ENCODE peak calls at places on chromosomes 11 and 22, in eight cellular contexts. H is fibroblast of lung, P is H9, B is A549, W is BE2C, J is thyroid gland, T is sigmoid colon, U is tibial artery. O is an unnamed sample.

GRCh38 chr22:40491990-40492631 is 121.7 kb downstream of the SGSM3 start:
- DNase-seq in H (peak; percentile 72), P (no peak), B (no peak), W (no peak), J (no peak), T (no peak), U (no peak), O (peak; percentile 83)

GRCh38 chr11:71304491-71304890 is 52.1 kb upstream of the SHANK2 start:
- DNase-seq in H (no peak), P (no peak), B (no peak), W (no peak), J (no peak), T (peak; percentile 5), U (no peak), O (no peak)

GRCh38 chr22:26414347-26414746 is 14.7 kb upstream of the ASPHD2 start:
- DNase-seq in H (no peak), P (no peak), B (no peak), W (no peak), J (no peak), T (no peak), U (no peak), O (no peak)

GRCh38 chr11:45354976-45355705 is 69.0 kb upstream of the SYT13 start:
- DNase-seq in H (peak; percentile 80), P (peak; percentile 93), B (peak; percentile 75), W (peak; percentile 80), J (peak; percentile 87), T (peak; percentile 94), U (peak; percentile 82), O (peak; percentile 83)

GRCh38 chr11:5690736-5691135 is 1.1 kb downstream of the TRIM22 start:
- DNase-seq in H (peak; percentile 34), P (no peak), B (no peak), W (no peak), J (no peak), T (no peak), U (no peak), O (no peak)

GRCh38 chr11:34792814-34793241 is 123.4 kb downstream of the APIP start:
- DNase-seq in H (no peak), P (no peak), B (no peak), W (no peak), J (peak; percentile 13), T (no peak), U (peak; percentile 57), O (no peak)

GRCh38 chr11:44750440-44751005 is 23.8 kb downstream of the TSPAN18 start:
- DNase-seq in H (no peak), P (no peak), B (no peak), W (no peak), J (no peak), T (no peak), U (no peak), O (no peak)

GRCh38 chr22:43919106-43919965 is 4.3 kb upstream of the PNPLA3 start:
- DNase-seq in H (peak; percentile 34), P (no peak), B (no peak), W (no peak), J (no peak), T (no peak), U (no peak), O (no peak)

GRCh38 chr11:708511-708910 is 2.5 kb downstream of the EPS8L2 start:
- DNase-seq in H (no peak), P (no peak), B (no peak), W (no peak), J (no peak), T (no peak), U (no peak), O (no peak)

GRCh38 chr22:44994399-44995281 is 15.2 kb downstream of the PHF21B start:
- DNase-seq in H (no peak), P (no peak), B (no peak), W (no peak), J (no peak), T (no peak), U (no peak), O (no peak)

GRCh38 chr22:36333632-36334031 is 54.1 kb downstream of the MYH9 start:
- DNase-seq in H (no peak), P (no peak), B (no peak), W (no peak), J (peak; percentile 80), T (no peak), U (no peak), O (peak; percentile 10)
- H3K4me1 ChIP-seq in H (peaks cover 94% of the 10 kb centered on the region), P (peaks cover 10% of the 10 kb centered on the region), B (peaks cover 96% of the 10 kb centered on the region), W (peaks cover 59% of the 10 kb centered on the region), J (peaks cover 85% of the 10 kb centered on the region), T (peaks cover 100% of the 10 kb centered on the region), U (peaks cover 100% of the 10 kb centered on the region), O (peaks cover 80% of the 10 kb centered on the region)

GRCh38 chr22:32805586-32805881 is 4.0 kb downstream of the TIMP3 start:
- DNase-seq in H (no peak), P (no peak), B (no peak), W (no peak), J (no peak), T (no peak), U (no peak), O (no peak)

GRCh38 chr22:32810241-32811133 is 9.0 kb downstream of the TIMP3 start:
- DNase-seq in H (peak; percentile 59), P (peak; percentile 52), B (no peak), W (no peak), J (no peak), T (peak; percentile 66), U (no peak), O (no peak)

GRCh38 chr22:32809786-32810185 is 8.3 kb downstream of the TIMP3 start:
- DNase-seq in H (no peak), P (no peak), B (no peak), W (no peak), J (no peak), T (peak; percentile 28), U (no peak), O (no peak)

GRCh38 chr22:32806296-32806695 is 4.8 kb downstream of the TIMP3 start:
- DNase-seq in H (peak; percentile 21), P (no peak), B (no peak), W (no peak), J (no peak), T (no peak), U (no peak), O (no peak)

GRCh38 chr22:32808038-32808445 is 6.5 kb downstream of the TIMP3 start:
- DNase-seq in H (peak; percentile 25), P (no peak), B (no peak), W (no peak), J (no peak), T (no peak), U (no peak), O (no peak)
- H3K4me1 ChIP-seq in H (peaks cover 7% of the 10 kb centered on the region), P (no peaks in the 10 kb centered on the region), B (no peaks in the 10 kb centered on the region), W (no peaks in the 10 kb centered on the region), J (peaks cover 59% of the 10 kb centered on the region), T (peaks cover 88% of the 10 kb centered on the region), U (peaks cover 34% of the 10 kb centered on the region), O (no peaks in the 10 kb centered on the region)

DNA sequence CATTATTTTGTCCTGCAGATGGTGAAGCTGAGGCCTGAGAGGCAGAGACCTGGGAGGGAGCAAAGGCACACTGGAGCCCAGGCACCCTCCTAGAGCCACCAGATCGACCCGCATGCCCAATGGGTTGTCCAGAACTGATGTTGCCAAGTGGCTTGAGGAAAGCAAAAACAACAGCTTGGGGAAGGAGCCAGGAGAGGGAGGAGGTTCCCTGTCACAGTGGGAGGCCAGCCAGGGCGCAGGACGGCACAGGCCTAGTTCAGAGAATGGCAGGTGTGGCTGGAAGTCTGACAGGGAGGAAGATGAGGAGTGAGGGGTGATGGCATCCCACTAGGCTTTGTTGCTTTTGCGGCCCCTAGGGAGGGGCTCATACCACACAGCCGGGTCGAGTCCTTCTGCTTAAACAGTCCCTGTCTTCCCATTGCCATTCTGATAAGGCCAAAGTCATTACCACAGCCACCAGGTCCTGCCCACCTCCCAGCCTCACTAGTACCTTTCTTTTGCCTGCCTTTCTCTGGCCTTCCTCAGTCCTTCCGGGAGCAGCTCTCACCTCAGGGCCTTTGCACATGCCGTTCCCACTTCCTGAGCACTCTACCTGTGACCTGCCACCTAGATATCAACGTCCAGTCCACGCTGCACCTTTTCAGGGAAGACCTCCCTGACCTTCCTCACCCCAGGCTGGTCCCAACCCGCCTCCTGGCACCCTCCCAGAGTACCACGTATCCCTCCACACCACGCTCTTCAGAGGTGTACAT is 7.6 kb upstream of the OSM start:
- DNase-seq in H (no peak), P (no peak), B (no peak), W (no peak), J (peak; percentile 70), T (no peak), U (no peak), O (no peak)
- H3K4me1 ChIP-seq in H (peaks cover 2% of the 10 kb centered on the region), P (no peaks in the 10 kb centered on the region), B (peaks cover 8% of the 10 kb centered on the region), W (no peaks in the 10 kb centered on the region), J (no peaks in the 10 kb centered on the region), T (peaks cover 13% of the 10 kb centered on the region), U (no peaks in the 10 kb centered on the region), O (peaks cover 3% of the 10 kb centered on the region)

DNA sequence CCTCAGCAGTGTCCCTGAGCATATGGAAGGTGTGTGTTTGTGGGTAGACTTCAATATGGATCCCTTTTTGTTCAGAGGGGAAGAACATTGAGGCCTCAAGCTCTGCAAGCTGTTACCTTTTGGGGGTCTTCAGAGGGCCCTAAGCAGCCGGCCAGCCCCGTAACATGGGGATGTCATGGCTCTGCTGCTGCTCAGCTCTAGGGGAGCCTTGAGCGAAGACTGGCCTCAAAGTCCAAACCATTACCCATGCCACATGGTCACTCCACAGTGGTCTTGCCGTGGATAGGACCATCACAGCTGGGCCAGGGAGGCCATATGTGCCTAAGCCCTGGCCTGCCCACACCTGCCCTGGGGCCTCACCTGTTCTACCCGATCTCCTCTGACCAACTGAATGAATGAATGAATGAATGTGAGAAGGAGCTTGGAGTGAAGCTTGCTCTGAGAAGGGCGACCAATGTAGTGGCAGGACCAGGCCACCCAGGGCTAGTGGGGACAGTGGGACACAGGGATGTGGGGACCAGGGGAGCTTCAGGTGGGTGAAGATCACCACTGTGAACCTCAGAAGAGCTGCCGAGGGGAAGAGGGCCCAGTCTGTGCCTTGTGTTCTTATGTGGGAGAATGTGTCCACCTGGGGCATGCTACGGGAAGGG is 754.6 kb downstream of the BRD1 start:
- DNase-seq in H (no peak), P (no peak), B (no peak), W (no peak), J (no peak), T (peak; percentile 26), U (no peak), O (no peak)
- H3K4me1 ChIP-seq in H (no peaks in the 10 kb centered on the region), P (no peaks in the 10 kb centered on the region), B (no peaks in the 10 kb centered on the region), W (no peaks in the 10 kb centered on the region), J (no peaks in the 10 kb centered on the region), T (no peaks in the 10 kb centered on the region), U (no peaks in the 10 kb centered on the region), O (no peaks in the 10 kb centered on the region)

O was measured in MM.1S.